ENCODE peak calls at places on chromosome 12, in eight cellular contexts. One of them, this sample, is unnamed.

GRCh38 chr12:82942963-82943362 is 256.3 kb downstream of the TMTC2 start:
- DNase-seq in iPS-NIHi11: no peak
- DNase-seq in NCI-H1105 treated with DMSO at 0.1 percent for 48 hours: no peak
- DNase-seq in astrocyte of the hippocampus: peak; percentile 5
- DNase-seq in iPS DF 19.7: no peak
- DNase-seq in stimulated activated CD8-positive, alpha-beta memory T cell treated with anti-CD3 and anti-CD28 coated beads, Interleukin-4, amount 100 ng/mL, for 1 hour: no peak
- DNase-seq in G401: no peak
- DNase-seq in activated naive CD8-positive, alpha-beta T cell treated with anti-CD3 and anti-CD28 coated beads, Interleukin-2, amount 10 ng/mL, durations not matched to agents 7 days and 5 days: no peak
- DNase-seq in this sample: peak; percentile 21

GRCh38 chr12:123064885-123065619 is 84.6 kb downstream of the ARL6IP4 start:
- DNase-seq in iPS-NIHi11: no peak
- DNase-seq in NCI-H1105 treated with DMSO at 0.1 percent for 48 hours: peak; percentile 26
- DNase-seq in astrocyte of the hippocampus: no peak
- DNase-seq in iPS DF 19.7: no peak
- DNase-seq in stimulated activated CD8-positive, alpha-beta memory T cell treated with anti-CD3 and anti-CD28 coated beads, Interleukin-4, amount 100 ng/mL, for 1 hour: no peak
- DNase-seq in G401: peak; percentile 97
- DNase-seq in activated naive CD8-positive, alpha-beta T cell treated with anti-CD3 and anti-CD28 coated beads, Interleukin-2, amount 10 ng/mL, durations not matched to agents 7 days and 5 days: no peak
- DNase-seq in this sample: no peak

GRCh38 chr12:81542065-81542464 is 217.1 kb downstream of the PPFIA2 start:
- DNase-seq in iPS-NIHi11: peak; percentile 11
- DNase-seq in NCI-H1105 treated with DMSO at 0.1 percent for 48 hours: no peak
- DNase-seq in astrocyte of the hippocampus: no peak
- DNase-seq in iPS DF 19.7: no peak
- DNase-seq in stimulated activated CD8-positive, alpha-beta memory T cell treated with anti-CD3 and anti-CD28 coated beads, Interleukin-4, amount 100 ng/mL, for 1 hour: no peak
- DNase-seq in G401: no peak
- DNase-seq in activated naive CD8-positive, alpha-beta T cell treated with anti-CD3 and anti-CD28 coated beads, Interleukin-2, amount 10 ng/mL, durations not matched to agents 7 days and 5 days: no peak
- DNase-seq in this sample: no peak

GRCh38 chr12:64639466-64639865 is 29.2 kb downstream of the RASSF3 start:
- DNase-seq in iPS-NIHi11: no peak
- DNase-seq in NCI-H1105 treated with DMSO at 0.1 percent for 48 hours: no peak
- DNase-seq in astrocyte of the hippocampus: no peak
- DNase-seq in iPS DF 19.7: no peak
- DNase-seq in stimulated activated CD8-positive, alpha-beta memory T cell treated with anti-CD3 and anti-CD28 coated beads, Interleukin-4, amount 100 ng/mL, for 1 hour: no peak
- DNase-seq in G401: no peak
- DNase-seq in activated naive CD8-positive, alpha-beta T cell treated with anti-CD3 and anti-CD28 coated beads, Interleukin-2, amount 10 ng/mL, durations not matched to agents 7 days and 5 days: no peak
- DNase-seq in this sample: no peak

GRCh38 chr12:67558775-67559174 is 89.8 kb upstream of the DYRK2 start:
- DNase-seq in iPS-NIHi11: no peak
- DNase-seq in NCI-H1105 treated with DMSO at 0.1 percent for 48 hours: no peak
- DNase-seq in astrocyte of the hippocampus: no peak
- DNase-seq in iPS DF 19.7: no peak
- DNase-seq in stimulated activated CD8-positive, alpha-beta memory T cell treated with anti-CD3 and anti-CD28 coated beads, Interleukin-4, amount 100 ng/mL, for 1 hour: no peak
- DNase-seq in G401: no peak
- DNase-seq in activated naive CD8-positive, alpha-beta T cell treated with anti-CD3 and anti-CD28 coated beads, Interleukin-2, amount 10 ng/mL, durations not matched to agents 7 days and 5 days: no peak
- DNase-seq in this sample: no peak

GRCh38 chr12:95974358-95974757 is 21.8 kb downstream of the HAL start:
- DNase-seq in iPS-NIHi11: no peak
- DNase-seq in NCI-H1105 treated with DMSO at 0.1 percent for 48 hours: no peak
- DNase-seq in astrocyte of the hippocampus: no peak
- DNase-seq in iPS DF 19.7: no peak
- DNase-seq in stimulated activated CD8-positive, alpha-beta memory T cell treated with anti-CD3 and anti-CD28 coated beads, Interleukin-4, amount 100 ng/mL, for 1 hour: no peak
- DNase-seq in G401: no peak
- DNase-seq in activated naive CD8-positive, alpha-beta T cell treated with anti-CD3 and anti-CD28 coated beads, Interleukin-2, amount 10 ng/mL, durations not matched to agents 7 days and 5 days: no peak
- DNase-seq in this sample: no peak

GRCh38 chr12:54389536-54390175 is 5.1 kb upstream of the ZNF385A start:
- DNase-seq in iPS-NIHi11: no peak
- DNase-seq in NCI-H1105 treated with DMSO at 0.1 percent for 48 hours: no peak
- DNase-seq in astrocyte of the hippocampus: no peak
- DNase-seq in iPS DF 19.7: no peak
- DNase-seq in stimulated activated CD8-positive, alpha-beta memory T cell treated with anti-CD3 and anti-CD28 coated beads, Interleukin-4, amount 100 ng/mL, for 1 hour: no peak
- DNase-seq in G401: no peak
- DNase-seq in activated naive CD8-positive, alpha-beta T cell treated with anti-CD3 and anti-CD28 coated beads, Interleukin-2, amount 10 ng/mL, durations not matched to agents 7 days and 5 days: no peak
- DNase-seq in this sample: no peak

GRCh38 chr12:12645485-12645884 is 33.8 kb downstream of the CREBL2 start:
- DNase-seq in iPS-NIHi11: peak; percentile 64
- DNase-seq in NCI-H1105 treated with DMSO at 0.1 percent for 48 hours: no peak
- DNase-seq in astrocyte of the hippocampus: no peak
- DNase-seq in iPS DF 19.7: no peak
- DNase-seq in stimulated activated CD8-positive, alpha-beta memory T cell treated with anti-CD3 and anti-CD28 coated beads, Interleukin-4, amount 100 ng/mL, for 1 hour: no peak
- DNase-seq in G401: no peak
- DNase-seq in activated naive CD8-positive, alpha-beta T cell treated with anti-CD3 and anti-CD28 coated beads, Interleukin-2, amount 10 ng/mL, durations not matched to agents 7 days and 5 days: no peak
- DNase-seq in this sample: peak; percentile 17

GRCh38 chr12:92739099-92739498 is 36.3 kb downstream of the PLEKHG7 start:
- DNase-seq in iPS-NIHi11: no peak
- DNase-seq in NCI-H1105 treated with DMSO at 0.1 percent for 48 hours: no peak
- DNase-seq in astrocyte of the hippocampus: no peak
- DNase-seq in iPS DF 19.7: no peak
- DNase-seq in stimulated activated CD8-positive, alpha-beta memory T cell treated with anti-CD3 and anti-CD28 coated beads, Interleukin-4, amount 100 ng/mL, for 1 hour: no peak
- DNase-seq in G401: no peak
- DNase-seq in activated naive CD8-positive, alpha-beta T cell treated with anti-CD3 and anti-CD28 coated beads, Interleukin-2, amount 10 ng/mL, durations not matched to agents 7 days and 5 days: no peak
- DNase-seq in this sample: no peak

GRCh38 chr12:55818140-55818728 is 393 bp downstream of the ORMDL2 start:
- DNase-seq in iPS-NIHi11: no peak
- DNase-seq in NCI-H1105 treated with DMSO at 0.1 percent for 48 hours: no peak
- DNase-seq in astrocyte of the hippocampus: no peak
- DNase-seq in iPS DF 19.7: no peak
- DNase-seq in stimulated activated CD8-positive, alpha-beta memory T cell treated with anti-CD3 and anti-CD28 coated beads, Interleukin-4, amount 100 ng/mL, for 1 hour: no peak
- DNase-seq in G401: no peak
- DNase-seq in activated naive CD8-positive, alpha-beta T cell treated with anti-CD3 and anti-CD28 coated beads, Interleukin-2, amount 10 ng/mL, durations not matched to agents 7 days and 5 days: no peak
- DNase-seq in this sample: peak; percentile 58

GRCh38 chr12:19833775-19834501 is 394.6 kb downstream of the AEBP2 start:
- DNase-seq in iPS-NIHi11: no peak
- DNase-seq in NCI-H1105 treated with DMSO at 0.1 percent for 48 hours: no peak
- DNase-seq in astrocyte of the hippocampus: peak; percentile 23
- DNase-seq in iPS DF 19.7: no peak
- DNase-seq in stimulated activated CD8-positive, alpha-beta memory T cell treated with anti-CD3 and anti-CD28 coated beads, Interleukin-4, amount 100 ng/mL, for 1 hour: no peak
- DNase-seq in G401: no peak
- DNase-seq in activated naive CD8-positive, alpha-beta T cell treated with anti-CD3 and anti-CD28 coated beads, Interleukin-2, amount 10 ng/mL, durations not matched to agents 7 days and 5 days: no peak
- DNase-seq in this sample: no peak

GRCh38 chr12:122326597-122326996 is 60.3 kb upstream of the VPS33A start:
- DNase-seq in iPS-NIHi11: no peak
- DNase-seq in NCI-H1105 treated with DMSO at 0.1 percent for 48 hours: no peak
- DNase-seq in astrocyte of the hippocampus: peak; percentile 50
- DNase-seq in iPS DF 19.7: no peak
- DNase-seq in stimulated activated CD8-positive, alpha-beta memory T cell treated with anti-CD3 and anti-CD28 coated beads, Interleukin-4, amount 100 ng/mL, for 1 hour: no peak
- DNase-seq in G401: no peak
- DNase-seq in activated naive CD8-positive, alpha-beta T cell treated with anti-CD3 and anti-CD28 coated beads, Interleukin-2, amount 10 ng/mL, durations not matched to agents 7 days and 5 days: no peak
- DNase-seq in this sample: no peak

GRCh38 chr12:116556964-116557706 is 2.0 kb upstream of the MAP1LC3B2 start:
- DNase-seq in iPS-NIHi11: no peak
- DNase-seq in NCI-H1105 treated with DMSO at 0.1 percent for 48 hours: no peak
- DNase-seq in astrocyte of the hippocampus: peak; percentile 71
- DNase-seq in iPS DF 19.7: no peak
- DNase-seq in stimulated activated CD8-positive, alpha-beta memory T cell treated with anti-CD3 and anti-CD28 coated beads, Interleukin-4, amount 100 ng/mL, for 1 hour: no peak
- DNase-seq in G401: no peak
- DNase-seq in activated naive CD8-positive, alpha-beta T cell treated with anti-CD3 and anti-CD28 coated beads, Interleukin-2, amount 10 ng/mL, durations not matched to agents 7 days and 5 days: no peak
- DNase-seq in this sample: no peak

GRCh38 chr12:120228041-120228290 is 27.1 kb upstream of the RPLP0 start:
- DNase-seq in iPS-NIHi11: no peak
- DNase-seq in NCI-H1105 treated with DMSO at 0.1 percent for 48 hours: no peak
- DNase-seq in astrocyte of the hippocampus: no peak
- DNase-seq in iPS DF 19.7: no peak
- DNase-seq in stimulated activated CD8-positive, alpha-beta memory T cell treated with anti-CD3 and anti-CD28 coated beads, Interleukin-4, amount 100 ng/mL, for 1 hour: no peak
- DNase-seq in G401: no peak
- DNase-seq in activated naive CD8-positive, alpha-beta T cell treated with anti-CD3 and anti-CD28 coated beads, Interleukin-2, amount 10 ng/mL, durations not matched to agents 7 days and 5 days: no peak
- DNase-seq in this sample: no peak

GRCh38 chr12:87982208-87982607 is 47.0 kb downstream of the C12orf50 start:
- DNase-seq in iPS-NIHi11: no peak
- DNase-seq in NCI-H1105 treated with DMSO at 0.1 percent for 48 hours: no peak
- DNase-seq in astrocyte of the hippocampus: peak; percentile 28
- DNase-seq in iPS DF 19.7: no peak
- DNase-seq in stimulated activated CD8-positive, alpha-beta memory T cell treated with anti-CD3 and anti-CD28 coated beads, Interleukin-4, amount 100 ng/mL, for 1 hour: no peak
- DNase-seq in G401: no peak
- DNase-seq in activated naive CD8-positive, alpha-beta T cell treated with anti-CD3 and anti-CD28 coated beads, Interleukin-2, amount 10 ng/mL, durations not matched to agents 7 days and 5 days: no peak
- DNase-seq in this sample: no peak

GRCh38 chr12:6684609-6685008 is 4.6 kb downstream of the ZNF384 start:
- DNase-seq in iPS-NIHi11: peak; percentile 57
- DNase-seq in NCI-H1105 treated with DMSO at 0.1 percent for 48 hours: peak; percentile 34
- DNase-seq in astrocyte of the hippocampus: no peak
- DNase-seq in iPS DF 19.7: no peak
- DNase-seq in stimulated activated CD8-positive, alpha-beta memory T cell treated with anti-CD3 and anti-CD28 coated beads, Interleukin-4, amount 100 ng/mL, for 1 hour: no peak
- DNase-seq in G401: peak; percentile 73
- DNase-seq in activated naive CD8-positive, alpha-beta T cell treated with anti-CD3 and anti-CD28 coated beads, Interleukin-2, amount 10 ng/mL, durations not matched to agents 7 days and 5 days: no peak
- DNase-seq in this sample: peak; percentile 53

This sample was measured in HEK293T.